ENCODE peak calls at places on chromosome 16, in five cellular contexts. A is NCI-H1092, M is T47D, R is nucleus accumbens, F is hepatocyte. C is an unnamed sample.

GRCh38 chr16:9114112-9114511 is 22.7 kb downstream of the HAPSTR1 start:
- DNase-seq in A (no peak), M (no peak), R (no peak), F (no peak), C (no peak)

GRCh38 chr16:868846-869822 is 68.6 kb upstream of the GNG13 start:
- DNase-seq in A (no peak), M (no peak), R (no peak), F (no peak), C (no peak)

GRCh38 chr16:30780021-30780420 is 7.0 kb downstream of the ZNF629 start:
- DNase-seq in A (no peak), M (no peak), R (no peak), F (no peak), C (no peak)

GRCh38 chr16:50509521-50510341 is 38.5 kb upstream of the NKD1 start:
- DNase-seq in A (no peak), M (no peak), R (peak), F (no peak), C (no peak)

GRCh38 chr16:53091508-53092211 is 36.9 kb downstream of the CHD9 start:
- DNase-seq in A (peak), M (no peak), R (peak), F (peak), C (no peak)

GRCh38 chr16:77213542-77214108 is 14.4 kb downstream of the SYCE1L start:
- DNase-seq in A (no peak), M (no peak), R (no peak), F (no peak), C (no peak)

GRCh38 chr16:4053663-4054479 is 62.4 kb downstream of the ADCY9 start:
- DNase-seq in A (peak), M (peak), R (no peak), F (peak), C (no peak)

GRCh38 chr16:30874821-30875717 is 18.8 kb downstream of the BCL7C start:
- DNase-seq in A (peak), M (peak), R (peak), F (peak), C (peak)

GRCh38 chr16:82386771-82387170 is 216.7 kb upstream of the MPHOSPH6 start:
- DNase-seq in A (no peak), M (no peak), R (no peak), F (no peak), C (no peak)

GRCh38 chr16:86496262-86496928 is 13.9 kb upstream of the FOXF1 start:
- DNase-seq in A (no peak), M (no peak), R (no peak), F (no peak), C (no peak)

GRCh38 chr16:10421596-10421995 is 35.7 kb downstream of the ATF7IP2 start:
- DNase-seq in A (no peak), M (no peak), R (no peak), F (no peak), C (no peak)

GRCh38 chr16:67199808-67200198 is 872 bp downstream of the ELMO3 start:
- DNase-seq in A (no peak), M (no peak), R (no peak), F (no peak), C (no peak)

GRCh38 chr16:4944333-4945281 is 7.7 kb upstream of the PPL start:
- DNase-seq in A (peak), M (no peak), R (no peak), F (peak), C (peak)

GRCh38 chr16:5015351-5015750 is 18.4 kb downstream of the NAGPA start:
- DNase-seq in A (no peak), M (no peak), R (no peak), F (no peak), C (no peak)

GRCh38 chr16:87877942-87878507 is 8.7 kb upstream of the SLC7A5 start:
- DNase-seq in A (no peak), M (no peak), R (no peak), F (no peak), C (no peak)